ENCODE peak calls at places on chromosomes 12 and 14, in six cellular contexts. I is astrocyte of the spinal cord, V is HFF-Myc, F is fibroblast of pulmonary artery, C is OCI-LY7, S is suprapubic skin. U is an unnamed sample.

GRCh38 chr14:75587388-75587787 is 9.0 kb downstream of the FLVCR2 start:
- DNase-seq in C (no peak), F (no peak), V (no peak), S (no peak), I (no peak), U (no peak)

GRCh38 chr14:61965030-61965745 is 203.0 kb downstream of the SNAPC1 start:
- DNase-seq in V (peak; percentile 33), F (peak; percentile 74), S (no peak), I (peak; percentile 64), C (no peak), U (peak; percentile 82)

GRCh38 chr12:75702477-75703093 is 191.2 kb upstream of the KRR1 start:
- DNase-seq in V (no peak), F (no peak), I (no peak), S (no peak), C (no peak), U (no peak)

GRCh38 chr14:51087024-51087423 is 7.9 kb downstream of the TRIM9 start:
- DNase-seq in F (no peak), C (no peak), I (no peak), V (no peak), S (no peak), U (no peak)

GRCh38 chr12:111607239-111607638 is 8.1 kb upstream of the ATXN2 start:
- DNase-seq in S (no peak), C (no peak), F (no peak), I (no peak), V (no peak), U (no peak)

GRCh38 chr12:6039894-6040601 is 84.4 kb downstream of the VWF start:
- DNase-seq in I (peak; percentile 72), S (no peak), F (peak; percentile 85), C (peak; percentile 72), V (peak; percentile 53), U (peak; percentile 54)

GRCh38 chr12:4154672-4155225 is 118.8 kb upstream of the CCND2 start:
- DNase-seq in C (no peak), V (no peak), F (no peak), S (no peak), I (no peak), U (no peak)

GRCh38 chr12:4449862-4450222 is 4.2 kb upstream of the FGF6 start:
- DNase-seq in I (no peak), S (no peak), C (no peak), V (peak; percentile 11), F (no peak), U (no peak)

DNA sequence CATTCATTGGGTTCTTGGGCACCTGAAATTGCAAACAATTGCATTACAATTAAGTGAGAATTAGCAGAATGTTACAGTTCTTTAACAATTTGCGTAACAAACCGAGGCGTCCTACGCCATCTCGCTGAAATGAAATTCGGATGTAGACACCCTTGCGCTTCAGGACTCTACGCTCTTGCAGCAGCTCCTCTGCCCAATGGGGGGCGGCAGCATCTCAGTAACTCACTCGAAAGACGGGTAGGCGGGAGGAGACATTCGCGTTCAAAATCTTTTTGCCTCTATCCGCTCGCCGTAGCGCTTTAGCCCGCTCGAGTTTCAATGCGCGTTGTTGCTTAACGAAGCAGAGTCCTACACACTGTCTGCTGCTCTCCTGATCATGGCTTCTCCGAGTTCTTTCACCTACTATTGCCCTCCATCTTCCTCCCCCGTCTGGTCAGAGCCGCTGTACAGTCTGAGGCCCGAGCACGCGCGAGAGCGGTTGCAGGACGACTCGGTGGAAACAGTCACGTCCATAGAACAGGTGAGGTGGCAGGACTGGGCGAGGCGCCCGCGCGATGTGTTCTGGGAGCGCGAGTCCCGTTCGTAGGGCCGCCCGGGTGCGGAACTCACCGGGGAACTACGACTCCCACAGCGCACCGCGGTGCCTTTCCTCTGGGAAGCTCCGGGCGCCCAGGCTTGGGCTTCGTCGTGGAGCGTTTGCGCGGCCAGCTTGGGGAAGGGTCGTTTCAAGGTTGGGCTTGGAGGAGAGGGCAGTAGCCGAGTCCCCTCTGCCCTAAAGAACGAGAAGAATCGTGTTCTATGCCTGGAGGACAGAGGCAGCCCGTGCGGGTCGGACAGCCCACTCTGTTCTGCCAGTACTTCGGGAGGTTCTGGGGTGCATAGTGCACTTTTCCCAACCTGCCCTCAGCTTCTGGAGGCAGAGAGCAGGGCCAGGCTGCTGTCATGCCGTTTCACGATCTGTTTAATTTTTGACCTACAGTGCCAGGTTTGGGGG is at the start of gene FNTB:
- DNase-seq in F (peak; percentile 98), C (peak; percentile 97), S (peak; percentile 96), I (peak; percentile 98), V (peak; percentile 93), U (peak; percentile 96)
- TF ChIP-seq CTCF in F (peak; percentile 86), C (peak; percentile 86), S (peak; percentile 84), I (peak; percentile 87), V (peak; percentile 82), U (peak; percentile 80)

GRCh38 chr12:122366685-122367475 is 55.6 kb downstream of the CLIP1 start:
- DNase-seq in S (no peak), F (peak; percentile 94), I (peak; percentile 85), V (peak; percentile 78), C (no peak), U (peak; percentile 93)
- TF ChIP-seq CTCF in S (no peak), F (no peak), I (no peak), V (no peak), C (no peak), U (no peak)

GRCh38 chr12:1692895-1693294 is 2.0 kb downstream of the ADIPOR2 start:
- DNase-seq in F (no peak), C (no peak), I (no peak), V (no peak), S (no peak), U (no peak)

GRCh38 chr12:1692221-1692620 is 1.4 kb downstream of the ADIPOR2 start:
- DNase-seq in F (no peak), I (no peak), V (no peak), C (no peak), S (no peak), U (no peak)

GRCh38 chr12:1688086-1688710 is 2.7 kb upstream of the ADIPOR2 start:
- DNase-seq in C (no peak), F (no peak), I (no peak), V (no peak), S (no peak), U (no peak)

GRCh38 chr12:1690578-1691122 is at the start of gene ADIPOR2:
- DNase-seq in F (peak; percentile 98), V (peak; percentile 91), S (peak; percentile 95), C (peak; percentile 99), I (peak; percentile 97), U (peak; percentile 93)

DNA sequence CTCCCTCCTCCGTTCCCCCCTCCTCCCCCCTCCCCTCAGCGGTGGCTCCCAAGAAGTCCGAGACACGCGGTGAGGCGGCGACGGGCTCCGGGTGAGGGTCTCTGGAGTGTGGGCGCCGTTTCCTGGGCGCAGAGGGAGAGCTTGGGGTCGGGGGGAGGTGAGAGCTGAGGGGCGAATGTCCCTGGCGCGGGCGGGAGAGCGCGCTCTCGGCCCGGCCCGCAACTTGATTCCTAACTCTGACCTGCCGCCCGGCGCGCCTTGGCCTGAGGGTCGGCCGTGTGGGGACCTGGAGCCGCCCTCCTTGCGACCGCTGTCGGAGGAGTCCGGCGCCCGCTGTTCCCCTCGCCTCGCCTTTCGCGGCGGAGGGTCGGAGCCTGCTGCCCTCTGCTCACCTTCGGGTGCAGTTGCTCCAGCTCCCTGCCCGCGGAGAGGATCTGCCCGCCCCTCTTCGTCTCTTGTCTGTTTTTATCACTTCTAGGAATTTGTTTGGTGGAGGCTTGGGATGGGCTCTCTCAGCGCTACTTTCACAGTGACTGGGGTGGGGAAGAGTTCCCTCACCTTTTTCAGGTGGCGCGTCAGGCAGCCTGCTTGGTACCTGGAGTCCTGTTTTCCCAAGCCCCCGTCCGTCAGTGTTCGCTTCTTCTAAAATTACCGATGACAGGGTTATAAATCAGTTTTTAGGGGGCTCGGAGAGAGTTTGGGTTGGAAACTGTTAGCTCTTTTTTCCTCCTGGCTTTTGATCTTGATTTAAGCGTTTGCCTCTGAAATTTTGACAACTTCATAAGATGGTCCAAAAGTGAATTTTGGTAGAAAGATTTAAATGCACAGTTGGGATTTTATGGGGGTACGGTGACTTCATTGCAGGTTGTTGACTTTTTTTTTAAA is 495 bp downstream of the ADIPOR2 start:
- DNase-seq in F (no peak), I (peak; percentile 11), V (no peak), S (peak; percentile 73), C (peak; percentile 60), U (no peak)
- TF ChIP-seq CTCF in F (no peak), I (no peak), V (no peak), S (no peak), C (no peak), U (no peak)

DNA sequence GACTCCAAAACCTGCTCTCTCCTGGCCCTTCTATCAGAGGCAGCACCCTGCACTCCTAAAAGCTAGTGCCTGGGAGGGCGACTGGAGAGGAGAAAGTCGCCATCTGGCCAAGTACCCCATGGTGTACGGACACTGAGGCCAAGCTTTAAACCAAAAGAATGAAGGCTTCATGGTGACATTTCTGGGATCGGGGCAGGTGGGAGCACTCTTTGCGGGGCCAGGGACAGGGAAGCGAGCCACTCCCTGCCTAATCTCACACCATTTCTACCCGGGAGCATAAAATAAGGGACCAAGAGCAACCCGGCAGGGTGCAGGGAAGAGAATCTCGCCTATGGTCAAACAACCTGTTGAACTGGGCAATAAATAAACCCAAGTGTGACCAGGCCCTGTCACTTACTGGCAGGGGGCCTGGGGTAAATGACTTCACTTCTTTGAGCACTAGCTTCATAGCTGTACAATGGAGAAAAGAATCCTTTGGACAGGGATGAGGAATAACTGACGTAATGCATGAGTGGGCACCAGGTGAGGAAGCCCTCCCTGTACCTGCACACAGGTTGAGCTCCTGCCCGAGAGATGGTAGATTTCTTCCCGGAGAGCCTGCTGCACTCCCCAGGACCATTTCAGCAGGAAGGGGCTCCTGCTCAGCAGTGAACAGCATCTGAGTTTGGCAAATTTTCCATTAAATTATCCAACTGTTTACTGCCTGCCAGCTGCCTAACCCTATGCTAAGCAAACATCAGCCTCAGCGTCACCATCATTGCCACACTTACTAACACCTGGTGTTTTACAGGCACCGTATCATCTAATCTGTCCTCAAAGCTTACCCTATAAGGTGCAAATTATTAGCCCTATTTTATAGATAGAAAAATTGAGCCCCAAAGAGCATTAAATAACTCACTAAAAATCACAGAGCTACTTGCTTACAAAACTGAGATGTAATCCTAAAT is 2.0 kb downstream of the SERPINA1 start:
- DNase-seq in F (no peak), V (no peak), I (no peak), C (no peak), S (no peak), U (no peak)
- TF ChIP-seq CTCF in F (no peak), V (no peak), I (no peak), C (no peak), S (no peak), U (no peak)

DNA sequence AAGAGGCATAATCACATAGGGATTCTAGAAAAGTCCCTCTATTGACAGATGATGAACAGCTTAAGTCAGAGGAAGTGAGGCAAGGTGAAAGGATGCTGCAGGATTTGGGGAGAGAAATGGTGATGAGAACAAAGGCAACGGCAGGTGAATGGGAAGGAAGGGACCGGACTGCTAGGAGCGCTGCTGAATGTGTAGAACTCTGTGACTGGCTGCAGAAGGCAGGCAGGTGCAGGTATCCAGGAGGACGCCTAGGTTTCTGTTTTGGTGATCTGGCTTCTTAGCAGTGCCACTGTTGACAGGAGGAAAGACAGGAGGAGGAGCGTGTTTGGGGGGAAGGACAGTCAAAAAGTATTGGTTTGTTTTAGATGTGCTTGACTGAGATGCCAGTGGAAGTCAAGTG is 58.4 kb upstream of the TTC7B start:
- DNase-seq in I (no peak), S (no peak), C (no peak), V (no peak), F (no peak), U (no peak)
- TF ChIP-seq CTCF in I (no peak), S (no peak), C (no peak), V (no peak), F (no peak), U (no peak)